ENCODE peak calls at places on chromosomes 2 and 18, in nine cellular contexts. V, M, F, B, S, P, E, J and O are unnamed samples.
A peak's percentile ranks its signal among the peaks of the same experiment; 100 is the strongest.

GRCh38 chr2:238127165-238128060 is 11.1 kb upstream of the KLHL30 start:
- DNase-seq in F (peak; percentile 84), B (peak; percentile 39), M (peak; percentile 42), P (no peak), V (no peak), S (no peak), E (no peak), J (no peak), O (no peak)

GRCh38 chr2:44706584-44707553 is 234.6 kb upstream of the SIX3 start:
- DNase-seq in P (no peak), E (peak; percentile 5), S (no peak), F (no peak), J (no peak), B (no peak), M (no peak), V (no peak), O (no peak)

GRCh38 chr2:108909275-108909823 is 79.7 kb downstream of the EDAR start:
- DNase-seq in M (no peak), F (no peak), S (no peak), J (no peak), E (no peak), P (no peak), B (no peak), V (no peak), O (no peak)

GRCh38 chr2:85248741-85249524 is 78.9 kb downstream of the TGOLN2 start:
- DNase-seq in B (peak; percentile 93), J (peak; percentile 85), E (peak; percentile 96), V (no peak), M (no peak), P (no peak), F (peak; percentile 67), S (no peak), O (no peak)

GRCh38 chr18:45384137-45384998 is 230.9 kb upstream of the SLC14A2 start:
- DNase-seq in V (no peak), E (peak; percentile 25), S (peak; percentile 70), M (no peak), J (peak; percentile 10), B (peak; percentile 47), F (peak; percentile 60), P (peak; percentile 12), O (peak; percentile 28)

GRCh38 chr18:73733806-73734314 is 413.8 kb downstream of the FBXO15 start:
- DNase-seq in V (no peak), J (no peak), M (no peak), S (no peak), P (no peak), F (no peak), B (no peak), E (peak; percentile 17), O (no peak)

GRCh38 chr2:125168442-125168841 is 1143.4 kb downstream of the CNTNAP5 start:
- DNase-seq in P (no peak), M (no peak), J (no peak), V (no peak), B (peak; percentile 33), E (peak; percentile 6), F (no peak), S (no peak), O (no peak)

GRCh38 chr18:23191952-23192662 is 56.8 kb downstream of the CABLES1 start:
- DNase-seq in J (peak; percentile 39), M (no peak), V (no peak), F (peak; percentile 88), B (peak; percentile 87), E (peak; percentile 85), S (no peak), P (no peak), O (peak; percentile 26)

GRCh38 chr2:104658840-104659591 is 194.9 kb upstream of the POU3F3 start:
- DNase-seq in P (no peak), J (no peak), S (no peak), F (no peak), B (no peak), E (no peak), V (no peak), M (no peak), O (no peak)

GRCh38 chr2:98269274-98269673 is 77.0 kb upstream of the CNGA3 start:
- DNase-seq in P (peak; percentile 33), S (peak; percentile 35), V (no peak), E (peak; percentile 21), B (peak; percentile 52), F (peak; percentile 81), M (no peak), J (no peak), O (no peak)

GRCh38 chr2:127406454-127406853 is 11.8 kb upstream of the PROC start:
- DNase-seq in P (no peak), B (no peak), F (peak; percentile 47), M (no peak), J (peak; percentile 29), V (no peak), E (no peak), S (no peak), O (no peak)

GRCh38 chr2:232539298-232540231 is at the start of gene CHRNG:
- DNase-seq in J (no peak), F (no peak), M (peak; percentile 44), E (no peak), S (no peak), V (no peak), P (no peak), B (no peak), O (no peak)

GRCh38 chr2:36915627-36916026 is 50.7 kb downstream of the STRN start:
- DNase-seq in M (no peak), P (no peak), B (no peak), J (no peak), E (no peak), S (no peak), V (no peak), F (no peak), O (no peak)

GRCh38 chr2:73290049-73290839 is 3.1 kb downstream of the EGR4 start:
- DNase-seq in J (no peak), F (peak; percentile 69), M (no peak), P (peak; percentile 56), S (peak; percentile 47), E (peak; percentile 27), B (peak; percentile 34), V (no peak), O (no peak)

GRCh38 chr2:1626271-1626681 is 118.0 kb downstream of the PXDN start:
- DNase-seq in P (no peak), F (peak; percentile 39), E (no peak), V (no peak), M (no peak), B (peak; percentile 46), J (no peak), S (no peak), O (no peak)

GRCh38 chr2:226869371-226869770 is 33.5 kb downstream of the RHBDD1 start:
- DNase-seq in V (no peak), B (no peak), S (no peak), E (no peak), F (peak; percentile 30), J (no peak), M (no peak), P (no peak), O (no peak)

GRCh38 chr18:77164762-77165485 is 32.3 kb upstream of the MBP start:
- DNase-seq in S (no peak), P (no peak), J (no peak), E (no peak), F (no peak), B (no peak), M (no peak), V (no peak), O (no peak)

GRCh38 chr2:47551800-47552525 is 149.0 kb downstream of the MSH2 start:
- DNase-seq in P (no peak), F (no peak), B (no peak), J (no peak), V (no peak), E (no peak), S (no peak), M (no peak), O (no peak)

GRCh38 chr18:47215554-47216138 is 35.8 kb downstream of the SKOR2 start:
- DNase-seq in B (peak; percentile 46), E (peak; percentile 41), S (peak; percentile 31), V (no peak), F (peak; percentile 88), P (peak; percentile 6), M (no peak), J (no peak), O (peak; percentile 32)

GRCh38 chr2:10434885-10435419 is 13.2 kb downstream of the ODC1 start:
- DNase-seq in F (peak; percentile 71), V (peak; percentile 66), M (peak; percentile 85), P (peak; percentile 75), J (peak; percentile 66), E (no peak), B (peak; percentile 74), S (peak; percentile 87), O (no peak)

GRCh38 chr2:8412586-8412985 is 269.3 kb upstream of the ID2 start:
- DNase-seq in S (no peak), E (no peak), F (no peak), B (no peak), P (no peak), J (no peak), M (no peak), V (no peak), O (peak; percentile 62)

GRCh38 chr2:126315840-126316239 is 340.1 kb upstream of the GYPC start:
- DNase-seq in F (no peak), E (no peak), P (no peak), B (no peak), V (no peak), J (no peak), M (no peak), S (no peak), O (no peak)